ENCODE peak calls at places on chromosomes 13 and 19, in five cellular contexts. Z is DND-41, J is AG10803, X is cardiac fibroblast, K is upper lobe of right lung. Y is an unnamed sample.

GRCh38 chr13:98512774-98513327 is 64.1 kb downstream of the STK24 start:
- DNase-seq in J (no peak), K (peak; percentile 47), X (no peak), Z (no peak), Y (no peak)

GRCh38 chr13:36981156-36981743 is 17.9 kb downstream of the ALG5 start:
- DNase-seq in J (peak; percentile 68), X (peak; percentile 80), K (no peak), Z (no peak), Y (peak; percentile 75)

GRCh38 chr13:59088716-59089115 is 1075.0 kb downstream of the DIAPH3 start:
- DNase-seq in K (no peak), X (peak; percentile 14), J (no peak), Z (no peak), Y (peak; percentile 70)

GRCh38 chr19:55526216-55527196 is 10.4 kb downstream of the SBK2 start:
- DNase-seq in K (peak; percentile 87), J (peak; percentile 49), Z (no peak), X (peak; percentile 85), Y (peak; percentile 87)

GRCh38 chr19:16497042-16497441 is 848 bp downstream of the C19orf44 start:
- DNase-seq in X (no peak), Z (no peak), K (no peak), J (no peak), Y (peak; percentile 30)

GRCh38 chr19:14031719-14032480 is at the start of gene IL27RA:
- DNase-seq in X (peak; percentile 50), Z (peak; percentile 92), J (peak; percentile 37), K (peak; percentile 86), Y (peak; percentile 26)

GRCh38 chr13:99859178-99860177 is 112.1 kb downstream of the ZIC5 start:
- DNase-seq in K (no peak), Z (no peak), X (no peak), J (no peak), Y (no peak)

GRCh38 chr13:57569981-57570380 is 61.6 kb upstream of the PCDH17 start:
- DNase-seq in K (no peak), Z (no peak), X (no peak), J (no peak), Y (no peak)

GRCh38 chr19:11420894-11421606 is 1.9 kb upstream of the RGL3 start:
- DNase-seq in Z (no peak), J (no peak), X (no peak), K (no peak), Y (no peak)

GRCh38 chr13:47853236-47853635 is 147.8 kb downstream of the SUCLA2 start:
- DNase-seq in Z (no peak), X (no peak), J (peak; percentile 78), K (no peak), Y (peak; percentile 16)

GRCh38 chr13:27053235-27053884 is 118.3 kb downstream of the USP12 start:
- DNase-seq in J (no peak), X (peak; percentile 15), Z (no peak), K (no peak), Y (no peak)

GRCh38 chr13:38384171-38384570 is 34.5 kb downstream of the UFM1 start:
- DNase-seq in K (no peak), J (peak; percentile 66), Z (no peak), X (no peak), Y (no peak)

GRCh38 chr13:94481966-94482365 is 2.5 kb upstream of the DCT start:
- DNase-seq in Z (no peak), K (no peak), J (peak; percentile 66), X (peak; percentile 65), Y (peak; percentile 89)

GRCh38 chr13:79392882-79393563 is 13.0 kb downstream of the RBM26 start:
- DNase-seq in Z (no peak), K (no peak), X (no peak), J (peak; percentile 39), Y (peak; percentile 75)

GRCh38 chr19:13441810-13442512 is 64.3 kb downstream of the CACNA1A start:
- DNase-seq in J (peak; percentile 42), K (no peak), Z (peak; percentile 63), X (peak; percentile 41), Y (peak; percentile 38)

GRCh38 chr19:35267818-35268545 is 780 bp upstream of the USF2 start:
- DNase-seq in Z (peak; percentile 74), J (peak; percentile 68), X (peak; percentile 82), K (peak; percentile 90), Y (peak; percentile 53)

GRCh38 chr13:109684836-109685602 is 101.4 kb downstream of the IRS2 start:
- DNase-seq in K (no peak), X (peak; percentile 81), Z (no peak), J (no peak), Y (peak; percentile 85)

GRCh38 chr19:42290523-42291436 is 11.2 kb upstream of the PRR19 start:
- DNase-seq in X (no peak), Z (peak; percentile 64), K (no peak), J (no peak), Y (no peak)

GRCh38 chr19:34661357-34661756 is 15.6 kb downstream of the SCGB2B2 start:
- DNase-seq in Z (no peak), X (no peak), J (peak; percentile 15), K (no peak), Y (no peak)

GRCh38 chr13:35474551-35474950 is 1.9 kb downstream of the MAB21L1 start:
- DNase-seq in J (no peak), Z (no peak), X (no peak), K (no peak), Y (peak; percentile 50)

GRCh38 chr19:4098493-4098892 is 25.4 kb downstream of the MAP2K2 start:
- DNase-seq in X (no peak), K (no peak), Z (no peak), J (no peak), Y (no peak)

GRCh38 chr19:1015782-1016646 is 4.9 kb downstream of the TMEM259 start:
- DNase-seq in J (no peak), Z (no peak), X (no peak), K (no peak), Y (no peak)

GRCh38 chr19:12783849-12784393 is 7.4 kb upstream of the JUNB start:
- DNase-seq in Z (no peak), J (no peak), X (no peak), K (peak; percentile 87), Y (no peak)

GRCh38 chr13:92530364-92530763 is 696.2 kb upstream of the GPC6 start:
- DNase-seq in J (no peak), Z (no peak), X (peak; percentile 13), K (no peak), Y (no peak)
- TF ChIP-seq CTCF in J (no peak), Z (no peak), X (no peak), K (no peak), Y (no peak)

GRCh38 chr19:18117364-18117691 is 19.8 kb downstream of the MAST3 start:
- DNase-seq in Z (no peak), X (no peak), J (no peak), K (no peak), Y (no peak)
- H3K4me3 ChIP-seq in Z (peak overlapping the region; percentile 15), X (peak overlapping the region; percentile 34), J (peak overlapping the region; percentile 59), K (peak overlapping the region; percentile 74), Y (peak overlapping the region; percentile 37)

GRCh38 chr19:38544569-38545315 is 73.0 kb downstream of the MAP4K1 start:
- DNase-seq in J (no peak), Z (peak; percentile 37), K (no peak), X (no peak), Y (no peak)
- TF ChIP-seq CTCF in J (no peak), Z (no peak), K (no peak), X (peak; percentile 50), Y (peak; percentile 57)

GRCh38 chr13:113804703-113805430 is 45.8 kb downstream of the TMEM255B start:
- DNase-seq in X (no peak), J (no peak), Z (no peak), K (peak; percentile 59), Y (no peak)

GRCh38 chr13:113805431-113806103 is 46.5 kb downstream of the TMEM255B start:
- DNase-seq in X (no peak), Z (no peak), K (no peak), J (no peak), Y (no peak)

GRCh38 chr13:113803409-113804016 is 44.5 kb downstream of the TMEM255B start:
- DNase-seq in J (no peak), X (no peak), Z (no peak), K (peak; percentile 55), Y (no peak)

GRCh38 chr13:113802761-113803160 is 43.7 kb downstream of the TMEM255B start:
- DNase-seq in Z (no peak), J (no peak), X (no peak), K (peak; percentile 62), Y (no peak)

DNA sequence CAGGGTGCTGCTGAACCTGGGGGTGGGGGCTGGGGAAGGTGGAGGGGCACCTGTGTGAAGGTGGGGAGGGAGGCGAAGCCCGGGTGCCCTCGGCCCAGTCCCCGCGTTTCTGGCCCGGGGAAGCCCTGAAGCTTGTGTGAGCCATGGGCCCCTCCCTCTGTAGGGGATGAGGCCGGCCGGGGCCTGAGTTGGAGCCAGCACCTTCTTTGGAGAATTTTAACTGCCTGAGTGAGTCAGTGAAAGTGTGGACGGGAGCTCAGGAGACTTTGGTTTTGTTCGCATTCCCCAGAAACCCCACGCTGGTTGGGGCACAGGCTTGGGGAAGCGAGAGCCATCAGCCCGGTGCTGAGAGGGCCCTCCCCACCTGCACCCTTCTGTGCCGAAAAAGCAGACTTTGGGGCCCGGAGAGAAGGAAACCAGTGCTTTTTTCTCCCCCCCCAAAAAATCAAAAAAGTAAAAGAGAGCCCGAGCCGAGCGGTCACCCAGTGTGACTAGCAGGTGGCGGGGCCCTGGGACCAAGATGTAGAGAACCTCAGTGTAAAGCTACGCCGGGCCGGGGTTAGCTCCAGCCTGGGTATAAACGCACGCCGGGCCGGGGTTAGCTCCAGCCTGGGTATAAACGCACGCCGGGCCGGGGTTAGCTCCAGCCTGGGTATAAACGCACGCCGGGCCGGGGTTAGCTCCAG is 45.1 kb downstream of the TMEM255B start:
- DNase-seq in Z (no peak), X (no peak), J (no peak), K (peak; percentile 58), Y (peak; percentile 42)
- H3K4me3 ChIP-seq in Z (no peak overlapping the region), X (no peak overlapping the region), J (no peak overlapping the region), K (no peak overlapping the region), Y (no peak overlapping the region)

GRCh38 chr13:42048625-42049453 is at the start of gene DGKH:
- DNase-seq in Z (peak; percentile 69), K (peak; percentile 92), J (peak; percentile 75), X (peak; percentile 84), Y (peak; percentile 70)
- TF ChIP-seq CTCF in Z (peak; percentile 2), K (peak; percentile 32), J (no peak), X (no peak), Y (no peak)

GRCh38 chr19:29552454-29553280 is 26.9 kb downstream of the VSTM2B start:
- DNase-seq in K (peak; percentile 33), X (no peak), J (no peak), Z (no peak), Y (no peak)

GRCh38 chr19:29551774-29552173 is 26.0 kb downstream of the VSTM2B start:
- DNase-seq in J (no peak), K (peak; percentile 19), X (no peak), Z (no peak), Y (no peak)

GRCh38 chr19:29549105-29550070 is 23.6 kb downstream of the VSTM2B start:
- DNase-seq in Z (no peak), K (peak; percentile 55), J (no peak), X (no peak), Y (no peak)

GRCh38 chr19:29548483-29549085 is 22.8 kb downstream of the VSTM2B start:
- DNase-seq in Z (no peak), X (no peak), J (no peak), K (peak; percentile 40), Y (no peak)

GRCh38 chr19:29550896-29551295 is 25.1 kb downstream of the VSTM2B start:
- DNase-seq in J (no peak), K (peak; percentile 19), Z (no peak), X (no peak), Y (no peak)
- H3K4me3 ChIP-seq in J (no peak overlapping the region), K (no peak overlapping the region), Z (no peak overlapping the region), X (no peak overlapping the region), Y (no peak overlapping the region)